ENCODE peak calls at places on chromosomes 4 and X, in six cellular contexts. H is fibroblast of lung, E is K562, I is GM23338, F is PC-3, L is hepatocyte. K is an unnamed sample. For H3K79me2, the result is how much of the 10 kb centered on the place peaks cover.

GRCh38 chrX:41621236-41621651 is 67.5 kb upstream of the GPR34 start:
- DNase-seq in F (peak), E (peak), L (peak), H (no peak), I (peak), K (no peak)

GRCh38 chr4:89049853-89050252 is 7.1 kb downstream of the FAM13A start:
- DNase-seq in L (no peak), I (no peak), E (no peak), H (no peak), F (no peak), K (no peak)

GRCh38 chr4:110624016-110624770 is 1.3 kb upstream of the PITX2 start:
- DNase-seq in L (no peak), I (peak), E (no peak), H (no peak), F (no peak), K (no peak)

GRCh38 chr4:152206185-152206584 is 329.7 kb downstream of the FBXW7 start:
- DNase-seq in H (no peak), F (no peak), L (no peak), I (no peak), E (no peak), K (no peak)

GRCh38 chrX:71215335-71215912 is 7.6 kb upstream of the GJB1 start:
- DNase-seq in L (no peak), E (no peak), I (no peak), F (no peak), H (no peak), K (no peak)

GRCh38 chr4:122632396-122633143 is 11.7 kb upstream of the IL21 start:
- DNase-seq in E (no peak), H (peak), F (no peak), I (no peak), L (no peak), K (no peak)

GRCh38 chr4:66640216-66640615 is 905.1 kb downstream of the CENPC start:
- DNase-seq in F (no peak), I (peak), E (no peak), H (no peak), L (no peak), K (no peak)

GRCh38 chr4:132592340-132592739 is 556.8 kb upstream of the PCDH10 start:
- DNase-seq in E (no peak), I (no peak), F (no peak), H (no peak), L (no peak), K (no peak)

GRCh38 chr4:107801766-107802211 is 22.9 kb upstream of the SGMS2 start:
- DNase-seq in I (no peak), H (peak), E (no peak), F (peak), L (no peak), K (no peak)

GRCh38 chr4:153022233-153022632 is 86.1 kb downstream of the FHDC1 start:
- DNase-seq in I (no peak), E (no peak), H (no peak), L (no peak), F (no peak), K (no peak)

GRCh38 chr4:76753814-76754213 is 144.1 kb downstream of the SOWAHB start:
- DNase-seq in E (no peak), H (peak), L (peak), F (peak), I (no peak), K (no peak)

GRCh38 chr4:81512945-81513584 is 41.4 kb upstream of the RASGEF1B start:
- DNase-seq in E (no peak), L (no peak), I (no peak), H (no peak), F (no peak), K (no peak)

GRCh38 chrX:45070116-45071007 is 130.3 kb downstream of the DIPK2B start:
- DNase-seq in F (peak), I (peak), L (peak), E (peak), H (peak), K (peak)

GRCh38 chrX:18983711-18984380 is at the start of gene PHKA2:
- DNase-seq in E (peak), H (peak), L (peak), I (peak), F (peak), K (peak)

GRCh38 chr4:118983293-118983692 is 94.6 kb downstream of the SYNPO2 start:
- DNase-seq in F (no peak), H (no peak), E (no peak), L (no peak), I (no peak), K (no peak)

GRCh38 chr4:16196482-16197393 is 29.5 kb downstream of the TAPT1 start:
- DNase-seq in I (peak), H (peak), E (no peak), F (peak), L (peak), K (no peak)

GRCh38 chrX:152137771-152138387 is 498 bp downstream of the MAGEA10 start:
- DNase-seq in H (no peak), I (no peak), L (no peak), F (no peak), E (no peak), K (no peak)

GRCh38 chrX:13376857-13377441 is 57.1 kb upstream of the ATXN3L start:
- DNase-seq in E (no peak), F (peak), I (no peak), L (peak), H (peak), K (no peak)

GRCh38 chr4:153318696-153319320 is 25.7 kb upstream of the MND1 start:
- DNase-seq in I (peak), F (peak), E (peak), H (peak), L (peak), K (peak)

GRCh38 chrX:2889045-2889605 is 40.0 kb downstream of the ARSD start:
- DNase-seq in F (no peak), H (no peak), E (no peak), I (no peak), L (no peak), K (no peak)

GRCh38 chr4:5037553-5038551 is 13.4 kb upstream of the STK32B start:
- DNase-seq in H (peak), L (peak), I (no peak), E (peak), F (peak), K (no peak)

GRCh38 chr4:53455766-53456165 is 78.3 kb downstream of the FIP1L1 start:
- DNase-seq in L (peak), H (no peak), E (no peak), I (no peak), F (peak), K (no peak)

GRCh38 chrX:131671714-131672113 is 127.8 kb downstream of the OR13H1 start:
- DNase-seq in E (no peak), H (peak), L (no peak), I (no peak), F (no peak), K (no peak)

GRCh38 chr4:137601924-137602323 is 69.6 kb upstream of the PCDH18 start:
- DNase-seq in E (no peak), H (no peak), L (peak), I (no peak), F (peak), K (no peak)

GRCh38 chr4:69096810-69097209 is 536 bp downstream of the UGT2B7 start:
- DNase-seq in F (no peak), E (no peak), I (no peak), H (no peak), L (no peak), K (no peak)

GRCh38 chr4:165502919-165503907 is 124.4 kb downstream of the CPE start:
- DNase-seq in F (peak), L (peak), H (peak), I (no peak), E (no peak), K (no peak)

GRCh38 chrX:147838465-147839131 is 73.1 kb upstream of the FMR1 start:
- DNase-seq in I (peak), H (peak), F (no peak), E (no peak), L (no peak), K (no peak)

GRCh38 chrX:51598899-51599298 is 19.8 kb downstream of the CENPVL3 start:
- DNase-seq in E (no peak), L (no peak), H (no peak), F (no peak), I (no peak), K (no peak)

GRCh38 chr4:8857682-8858187 is 13.9 kb downstream of the HMX1 start:
- DNase-seq in F (no peak), I (peak), E (no peak), H (no peak), L (no peak), K (no peak)

GRCh38 chr4:8856835-8857590 is 14.6 kb downstream of the HMX1 start:
- DNase-seq in F (no peak), E (no peak), L (no peak), H (no peak), I (peak), K (no peak)

GRCh38 chr4:8858925-8859210 is 12.8 kb downstream of the HMX1 start:
- DNase-seq in H (no peak), E (no peak), I (no peak), L (no peak), F (no peak), K (no peak)

GRCh38 chr4:8859550-8860095 is 12.0 kb downstream of the HMX1 start:
- DNase-seq in L (no peak), F (no peak), I (peak), E (no peak), H (no peak), K (no peak)

GRCh38 chr4:8858188-8858924 is 13.3 kb downstream of the HMX1 start:
- DNase-seq in F (no peak), I (peak), H (no peak), E (no peak), L (no peak), K (no peak)
- TF ChIP-seq EZH2 in F (no peak), I (peak), H (no peak), E (no peak), L (peak), K (no peak)

DNA sequence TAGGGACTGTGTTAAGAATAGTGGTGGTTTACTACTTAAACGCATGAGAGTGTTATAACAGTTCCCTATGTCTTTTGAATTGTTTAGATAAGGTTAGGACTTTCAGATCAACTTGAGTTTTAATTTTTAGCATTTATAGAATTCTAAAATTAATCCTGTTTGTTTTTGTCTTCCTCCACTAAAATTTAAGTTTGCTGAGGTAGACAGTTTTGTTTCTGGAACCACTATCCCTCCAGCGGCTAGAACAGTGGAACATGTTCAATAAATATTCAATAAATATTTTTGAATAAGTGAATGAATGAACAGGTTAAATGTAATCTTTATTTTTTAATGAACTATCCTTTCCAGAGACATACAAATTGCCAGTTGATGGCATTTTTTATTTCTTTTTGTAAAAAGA is 58.4 kb downstream of the GAB1 start:
- DNase-seq in L (no peak), H (no peak), I (no peak), E (no peak), F (no peak), K (no peak)
- H3K4me2 ChIP-seq in L (no peak), H (no peak), I (no peak), E (no peak), F (no peak), K (no peak)

GRCh38 chr4:150982557-150983233 is 32.4 kb downstream of the LRBA start:
- DNase-seq in F (no peak), L (no peak), E (no peak), I (no peak), H (no peak), K (no peak)
- H3K79me2 ChIP-seq in F (half or more), L (half or more), E (half or more), I (half or more), H (under half), K (half or more)

GRCh38 chrX:153884136-153885076 is 1.6 kb downstream of the L1CAM start:
- DNase-seq in I (peak), E (no peak), F (peak), H (no peak), L (no peak), K (no peak)
- TF ChIP-seq EZH2 in I (no peak), E (no peak), F (no peak), H (no peak), L (no peak), K (no peak)

DNA sequence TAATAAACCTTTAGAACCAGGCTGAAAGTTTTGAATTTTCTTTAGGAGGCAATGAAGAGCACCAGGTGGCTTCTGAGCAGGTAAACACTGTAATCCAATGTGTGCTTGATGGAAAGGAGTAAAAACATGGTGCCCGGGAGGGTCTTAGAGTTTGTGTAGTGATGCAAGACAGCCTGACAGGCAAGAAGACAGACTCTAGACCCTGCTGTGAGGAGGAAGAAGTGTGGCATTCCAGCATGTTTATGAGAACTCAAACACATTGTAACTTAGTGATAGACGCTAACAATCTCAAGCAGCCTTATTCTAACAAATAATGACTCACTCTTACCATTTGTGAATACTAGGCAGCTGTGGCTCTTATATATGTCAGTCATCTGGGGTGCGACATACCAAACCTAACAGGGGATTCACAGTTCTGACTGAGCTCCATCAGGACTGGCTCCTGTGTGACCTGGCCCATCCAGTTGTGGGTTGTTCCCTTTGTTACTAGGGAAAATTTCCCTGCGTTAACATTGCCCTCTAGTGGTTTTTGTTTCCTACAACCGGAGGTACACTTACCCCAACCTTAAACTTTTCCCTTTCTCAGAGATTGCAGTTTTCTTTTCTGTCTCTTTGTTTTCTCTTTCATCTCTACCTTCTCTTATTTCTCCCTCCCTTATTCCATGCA is 53.8 kb downstream of the VSIG4 start:
- DNase-seq in L (peak), H (peak), E (peak), I (peak), F (peak), K (peak)
- H3K4me2 ChIP-seq in L (no peak), H (no peak), E (peak), I (no peak), F (no peak), K (no peak)

DNA sequence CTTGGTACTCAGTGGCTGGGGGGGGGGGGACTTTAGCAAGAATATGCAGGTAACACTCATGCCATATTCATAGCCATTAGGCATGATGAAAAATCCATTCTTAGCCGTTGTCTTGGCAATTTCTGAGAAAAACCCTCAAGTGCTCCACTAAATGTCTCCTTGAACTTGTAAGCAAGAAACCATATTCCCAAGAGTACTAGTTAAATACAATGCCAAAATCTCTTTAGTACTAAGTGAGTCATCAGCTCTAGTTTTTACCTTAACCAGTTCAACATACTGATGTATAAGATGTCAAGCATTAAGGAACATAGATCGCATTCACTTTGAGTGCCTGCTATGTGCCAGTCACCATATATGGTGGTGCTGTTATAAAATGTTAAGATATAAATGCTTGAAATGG is 27.5 kb downstream of the UBE2D3 start:
- DNase-seq in I (no peak), H (no peak), L (no peak), F (peak), E (no peak), K (no peak)
- H3K79me2 ChIP-seq in I (under half), H (under half), L (half or more), F (under half), E (under half), K (half or more)

GRCh38 chr4:190019023-190019858 is 7.8 kb downstream of the FRG2 start:
- DNase-seq in E (no peak), I (peak), H (no peak), F (no peak), L (no peak), K (no peak)
- TF ChIP-seq EZH2 in E (no peak), I (peak), H (peak), F (no peak), L (no peak), K (no peak)

DNA sequence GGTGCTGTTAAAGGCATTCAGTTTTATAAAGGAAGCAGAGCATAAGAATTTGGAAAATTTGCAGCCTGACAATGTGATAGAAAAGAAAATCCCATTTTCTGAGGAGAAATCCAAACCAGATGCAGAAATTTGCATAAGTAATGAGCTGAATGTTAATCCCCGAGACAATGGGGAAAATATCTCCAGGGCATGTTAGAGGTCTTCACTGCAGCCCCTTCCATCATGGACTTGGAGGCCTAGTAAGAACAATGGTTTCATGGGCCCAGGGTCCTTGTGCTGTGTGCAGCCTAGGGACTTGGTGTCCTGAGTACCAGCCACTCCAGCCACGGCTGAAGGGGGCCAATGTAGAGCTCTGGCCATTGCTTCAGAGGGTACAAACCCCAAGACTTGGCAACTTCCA is 542.7 kb upstream of the NR3C2 start:
- DNase-seq in I (no peak), H (no peak), E (no peak), L (no peak), F (no peak), K (no peak)
- H3K4me2 ChIP-seq in I (no peak), H (no peak), E (no peak), L (no peak), F (no peak), K (no peak)

GRCh38 chr4:14520171-14520570 is 482.1 kb upstream of the CPEB2 start:
- DNase-seq in E (no peak), L (peak), F (peak), H (peak), I (no peak), K (no peak)

GRCh38 chr4:14529653-14530052 is 472.6 kb upstream of the CPEB2 start:
- DNase-seq in F (peak), E (no peak), L (peak), H (peak), I (peak), K (no peak)

GRCh38 chr4:14528921-14529320 is 473.4 kb upstream of the CPEB2 start:
- DNase-seq in E (no peak), H (no peak), L (no peak), F (no peak), I (peak), K (no peak)

GRCh38 chr4:14524236-14524635 is 478.0 kb upstream of the CPEB2 start:
- DNase-seq in F (no peak), H (no peak), L (no peak), E (no peak), I (no peak), K (no peak)
- H3K79me2 ChIP-seq in F (under half), H (under half), L (under half), E (under half), I (under half), K (under half)